ENCODE peak calls at places on chromosomes 13 and 19, in seven cellular contexts. Q is left lung, F is fibroblast of lung, I is heart left ventricle, Z is testis, J is MM.1S, G is choroid plexus epithelial cell. B is an unnamed sample.

GRCh38 chr19:55652311-55653078 is 2.3 kb upstream of the U2AF2 start:
- DNase-seq in Q (peak), F (no peak), I (no peak), Z (no peak), J (no peak), G (no peak), B (no peak)

GRCh38 chr13:52929826-52930225 is 81.4 kb upstream of the PCDH8 start:
- DNase-seq in Q (no peak), F (no peak), I (no peak), Z (no peak), J (no peak), G (no peak), B (no peak)

GRCh38 chr13:48975101-48975925 is at the start of gene FNDC3A:
- DNase-seq in Q (no peak), F (peak), I (peak), Z (peak), J (peak), G (peak), B (peak)

GRCh38 chr13:65679240-65679639 is 1550.9 kb downstream of the PCDH9 start:
- DNase-seq in Q (no peak), F (peak), I (no peak), Z (no peak), J (no peak), G (peak), B (no peak)

GRCh38 chr19:38661996-38662395 is 14.5 kb downstream of the ACTN4 start:
- DNase-seq in Q (no peak), F (no peak), I (no peak), Z (no peak), J (no peak), G (no peak), B (no peak)

GRCh38 chr19:18612051-18612771 is 459 bp upstream of the TMEM59L start:
- DNase-seq in Q (no peak), F (no peak), I (no peak), Z (no peak), J (no peak), G (no peak), B (no peak)

GRCh38 chr19:2841858-2842574 is 741 bp downstream of the ZNF555 start:
- DNase-seq in Q (peak), F (no peak), I (no peak), Z (no peak), J (no peak), G (no peak), B (no peak)

GRCh38 chr13:103517066-103517767 is 451.0 kb upstream of the SLC10A2 start:
- DNase-seq in Q (no peak), F (peak), I (no peak), Z (no peak), J (peak), G (no peak), B (no peak)

GRCh38 chr13:46469064-46469463 is 82.0 kb upstream of the RUBCNL start:
- DNase-seq in Q (no peak), F (peak), I (no peak), Z (no peak), J (no peak), G (peak), B (no peak)

DNA sequence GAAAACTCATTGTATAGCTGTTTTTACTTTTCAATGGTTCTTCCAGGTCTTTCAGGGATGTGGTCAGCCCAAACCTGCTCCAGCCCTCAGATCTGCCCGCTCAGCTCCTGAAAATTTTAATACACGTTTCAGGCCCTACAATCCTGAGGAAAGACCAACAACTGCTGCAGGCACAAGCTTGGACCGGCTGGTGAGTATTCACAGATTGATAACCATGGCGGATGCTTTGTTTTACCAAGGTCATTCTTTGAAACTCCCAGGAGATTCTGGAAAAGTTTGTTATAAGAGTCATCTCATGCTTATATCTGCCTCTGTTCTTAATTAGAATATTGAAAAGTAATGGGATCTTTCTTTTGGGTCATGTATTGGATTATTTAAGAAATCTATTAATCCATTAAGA is 173.5 kb downstream of the DCT start:
- DNase-seq in Q (no peak), F (no peak), I (no peak), Z (no peak), J (no peak), G (no peak), B (no peak)
- TF ChIP-seq CTCF in Q (no peak), F (no peak), I (no peak), Z (no peak), J (no peak), G (no peak), B (no peak)

GRCh38 chr13:98794498-98794897 is 42.0 kb upstream of the SLC15A1 start:
- DNase-seq in Q (no peak), F (no peak), I (no peak), Z (peak), J (no peak), G (no peak), B (no peak)
- H3K4me3 ChIP-seq in Q (no peak), F (no peak), I (no peak), Z (no peak), J (no peak), G (no peak), B (no peak)

GRCh38 chr13:73058741-73059459 is at the start of gene KLF5:
- DNase-seq in Q (peak), F (peak), I (peak), Z (peak), J (peak), G (peak), B (peak)
- TF ChIP-seq CTCF in Q (no peak), F (no peak), I (no peak), Z (no peak), J (no peak), G (no peak), B (no peak)

GRCh38 chr19:294819-295686 is 3.9 kb upstream of the PLPP2 start:
- DNase-seq in Q (peak), F (no peak), I (no peak), Z (no peak), J (peak), G (peak), B (no peak)
- H3K4me3 ChIP-seq in Q (no peak), F (no peak), I (peak), Z (no peak), J (no peak), G (no peak), B (no peak)